ENCODE peak calls at places on chromosomes 6 and 20, in six cellular contexts. X, S, D, A, U and F are unnamed samples.

GRCh38 chr20:49583669-49584417 is 15.9 kb upstream of the PTGIS start:
- DNase-seq in D (peak), U (peak), A (no peak), S (peak), X (no peak), F (peak)

GRCh38 chr6:52233975-52234823 is 10.1 kb downstream of the IL17F start:
- DNase-seq in S (no peak), X (peak), A (no peak), D (peak), U (peak), F (peak)

GRCh38 chr6:128821116-128821515 is 61.8 kb upstream of the LAMA2 start:
- DNase-seq in X (no peak), D (no peak), A (no peak), S (no peak), U (no peak), F (no peak)

GRCh38 chr6:20670750-20671149 is 136.5 kb downstream of the CDKAL1 start:
- DNase-seq in S (no peak), U (peak), D (no peak), X (no peak), A (no peak), F (no peak)

GRCh38 chr6:42689371-42689770 is 33.0 kb downstream of the PRPH2 start:
- DNase-seq in A (no peak), U (no peak), D (no peak), X (no peak), S (no peak), F (no peak)

GRCh38 chr6:156190270-156190669 is 586.9 kb upstream of the ARID1B start:
- DNase-seq in U (no peak), A (no peak), D (no peak), X (no peak), S (no peak), F (no peak)

GRCh38 chr20:11919046-11919445 is 1.4 kb downstream of the BTBD3 start:
- DNase-seq in D (no peak), U (no peak), A (no peak), X (no peak), S (peak), F (no peak)

GRCh38 chr6:160678230-160678629 is 14.2 kb upstream of the LPA start:
- DNase-seq in D (no peak), A (no peak), X (no peak), U (no peak), S (no peak), F (no peak)

GRCh38 chr20:61931476-61932198 is 134.0 kb downstream of the TAF4 start:
- DNase-seq in U (no peak), S (peak), X (no peak), D (no peak), A (no peak), F (no peak)

GRCh38 chr6:147941143-147941542 is 401.5 kb upstream of the SASH1 start:
- DNase-seq in X (no peak), U (no peak), D (peak), A (no peak), S (no peak), F (peak)

GRCh38 chr6:107712523-107713213 is 111.4 kb downstream of the SCML4 start:
- DNase-seq in S (no peak), D (no peak), A (no peak), X (peak), U (peak), F (no peak)

GRCh38 chr6:37535701-37536461 is 36.2 kb upstream of the CCDC167 start:
- DNase-seq in A (no peak), D (no peak), S (no peak), U (no peak), X (no peak), F (no peak)

GRCh38 chr20:42531675-42531985 is 658.1 kb downstream of the PTPRT start:
- DNase-seq in D (no peak), A (no peak), S (no peak), U (no peak), X (peak), F (no peak)

GRCh38 chr6:165245287-165245686 is 64.1 kb downstream of the C6orf118 start:
- DNase-seq in D (no peak), S (no peak), U (peak), A (no peak), X (peak), F (peak)